ENCODE peak calls at places on chromosomes 16 and 17, in ten cellular contexts. T is IMR-90, U is esophagus squamous epithelium, H is tibial nerve, O is K562, X is NB4, E is adrenal gland, Q is heart left ventricle, G is testis, I is stomach. B is an unnamed sample.

GRCh38 chr16:48526058-48526957 is 83.7 kb downstream of the N4BP1 start:
- DNase-seq in E (no peak), T (no peak), U (no peak), Q (no peak), O (peak), H (no peak), I (peak), G (no peak), X (no peak), B (no peak)

GRCh38 chr16:75727221-75727620 is 931 bp upstream of the CPHXL start:
- DNase-seq in T (no peak), O (no peak), Q (no peak), G (no peak), E (no peak), U (no peak), I (no peak), H (no peak), X (no peak), B (no peak)

GRCh38 chr16:79607587-79607986 is 7.0 kb upstream of the MAF start:
- DNase-seq in O (no peak), G (no peak), T (peak), H (no peak), I (no peak), Q (no peak), U (no peak), E (no peak), X (no peak), B (no peak)

GRCh38 chr17:55561316-55561972 is 50.2 kb upstream of the SMIM36 start:
- DNase-seq in T (no peak), U (no peak), O (no peak), X (no peak), E (no peak), H (no peak), Q (no peak), I (no peak), G (no peak), B (no peak)

GRCh38 chr16:12340151-12340733 is 363.7 kb downstream of the SNX29 start:
- DNase-seq in I (peak), Q (no peak), U (no peak), X (no peak), O (peak), H (peak), T (peak), E (peak), G (peak), B (no peak)

GRCh38 chr17:70655179-70655578 is 485.8 kb downstream of the KCNJ2 start:
- DNase-seq in Q (no peak), G (no peak), I (no peak), U (no peak), T (no peak), X (no peak), E (no peak), H (no peak), O (no peak), B (no peak)

GRCh38 chr16:25089346-25089745 is 22.2 kb upstream of the LCMT1 start:
- DNase-seq in X (no peak), Q (no peak), O (no peak), I (no peak), T (no peak), U (no peak), G (no peak), E (no peak), H (no peak), B (no peak)

GRCh38 chr16:1367486-1368174 is 15.9 kb downstream of the GNPTG start:
- DNase-seq in T (no peak), U (no peak), Q (no peak), H (no peak), I (no peak), G (no peak), E (no peak), X (no peak), O (no peak), B (no peak)

GRCh38 chr16:67022531-67023214 is 6.3 kb upstream of the CBFB start:
- DNase-seq in G (peak), I (peak), O (no peak), E (peak), T (no peak), Q (no peak), U (no peak), H (no peak), X (no peak), B (no peak)

GRCh38 chr17:40548982-40549680 is 16.1 kb downstream of the CCR7 start:
- DNase-seq in I (peak), H (peak), T (peak), G (no peak), O (no peak), X (no peak), Q (no peak), U (no peak), E (peak), B (peak)

GRCh38 chr17:34781571-34782108 is 179.6 kb downstream of the CCT6B start:
- DNase-seq in X (no peak), Q (no peak), U (no peak), E (no peak), I (no peak), H (no peak), G (no peak), T (peak), O (no peak), B (no peak)

GRCh38 chr17:78862073-78863023 is 21.7 kb upstream of the USP36 start:
- DNase-seq in T (peak), Q (peak), O (peak), G (peak), U (no peak), E (peak), H (peak), X (peak), I (peak), B (peak)

GRCh38 chr16:635573-636205 is 416 bp downstream of the METTL26 start:
- DNase-seq in T (no peak), O (peak), E (no peak), G (no peak), U (no peak), I (no peak), Q (no peak), X (peak), H (no peak), B (no peak)

GRCh38 chr17:66255112-66255511 is 25.9 kb upstream of the APOH start:
- DNase-seq in I (no peak), T (peak), X (peak), G (peak), E (peak), U (no peak), O (peak), H (peak), Q (no peak), B (no peak)

GRCh38 chr16:53988136-53988535 is 284.2 kb downstream of the FTO start:
- DNase-seq in E (no peak), O (no peak), X (no peak), Q (no peak), U (no peak), G (no peak), H (no peak), I (no peak), T (no peak), B (no peak)

GRCh38 chr16:9258423-9259051 is 167.1 kb downstream of the HAPSTR1 start:
- DNase-seq in X (peak), H (no peak), I (no peak), T (peak), O (peak), E (peak), Q (peak), U (no peak), G (peak), B (no peak)

GRCh38 chr16:2157480-2158261 is 2.1 kb downstream of the TRAF7 start:
- DNase-seq in H (no peak), U (no peak), X (no peak), I (peak), G (no peak), E (no peak), O (no peak), Q (no peak), T (no peak), B (no peak)

GRCh38 chr17:38559025-38559879 is 46.5 kb downstream of the SRCIN1 start:
- DNase-seq in G (peak), O (peak), E (peak), I (peak), Q (peak), T (peak), U (peak), H (peak), X (peak), B (peak)
- TF ChIP-seq CTCF in G (no peak), O (peak), E (no peak), I (peak), Q (no peak), T (no peak), U (peak), H (peak), X (no peak), B (no peak)

DNA sequence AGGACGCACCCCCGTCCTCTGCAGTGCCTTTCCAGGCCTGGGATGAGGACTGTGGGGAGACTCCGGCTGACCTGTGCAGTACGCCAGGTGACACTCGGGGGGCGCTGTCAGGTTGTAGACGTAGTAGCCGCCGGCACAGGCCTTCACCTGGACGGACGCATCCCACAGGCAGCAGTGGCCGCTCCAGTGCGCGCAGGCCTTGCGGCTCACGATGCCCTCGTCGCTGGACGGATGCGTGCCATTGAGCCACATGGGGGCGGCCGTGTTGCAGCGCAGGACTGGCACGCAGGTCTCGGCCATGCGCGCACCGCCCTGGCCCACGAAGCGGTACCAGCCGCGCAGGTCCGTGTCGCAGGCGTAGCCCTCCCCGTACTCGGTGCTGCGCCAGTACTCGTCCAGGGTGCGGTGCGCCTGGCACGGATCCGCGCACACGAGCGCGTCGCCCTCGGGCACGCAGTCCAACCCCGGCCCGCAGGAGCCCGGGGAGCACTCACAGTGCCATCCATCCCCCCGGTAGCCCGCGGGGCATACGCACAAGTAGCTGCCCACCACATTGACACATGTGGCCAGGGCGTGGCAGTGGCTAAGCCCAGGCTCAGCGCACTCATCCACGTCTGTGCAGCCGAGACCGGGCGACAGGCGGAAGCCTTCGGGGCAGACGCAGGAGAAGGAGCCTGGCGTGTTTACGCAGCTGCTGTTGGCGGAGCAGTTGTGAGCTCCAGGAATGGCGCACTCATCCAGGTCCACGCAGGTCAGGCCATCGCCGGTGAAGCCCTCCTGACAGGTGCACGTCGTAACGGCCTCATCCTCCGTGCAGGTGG is 3.9 kb downstream of the UMOD start:
- DNase-seq in G (peak), E (no peak), T (no peak), H (no peak), Q (no peak), I (peak), O (no peak), U (no peak), X (no peak), B (no peak)
- H3K4me3 ChIP-seq in G (no peak), E (no peak), T (no peak), H (no peak), Q (no peak), I (peak), O (no peak), U (no peak), X (no peak), B (no peak)

DNA sequence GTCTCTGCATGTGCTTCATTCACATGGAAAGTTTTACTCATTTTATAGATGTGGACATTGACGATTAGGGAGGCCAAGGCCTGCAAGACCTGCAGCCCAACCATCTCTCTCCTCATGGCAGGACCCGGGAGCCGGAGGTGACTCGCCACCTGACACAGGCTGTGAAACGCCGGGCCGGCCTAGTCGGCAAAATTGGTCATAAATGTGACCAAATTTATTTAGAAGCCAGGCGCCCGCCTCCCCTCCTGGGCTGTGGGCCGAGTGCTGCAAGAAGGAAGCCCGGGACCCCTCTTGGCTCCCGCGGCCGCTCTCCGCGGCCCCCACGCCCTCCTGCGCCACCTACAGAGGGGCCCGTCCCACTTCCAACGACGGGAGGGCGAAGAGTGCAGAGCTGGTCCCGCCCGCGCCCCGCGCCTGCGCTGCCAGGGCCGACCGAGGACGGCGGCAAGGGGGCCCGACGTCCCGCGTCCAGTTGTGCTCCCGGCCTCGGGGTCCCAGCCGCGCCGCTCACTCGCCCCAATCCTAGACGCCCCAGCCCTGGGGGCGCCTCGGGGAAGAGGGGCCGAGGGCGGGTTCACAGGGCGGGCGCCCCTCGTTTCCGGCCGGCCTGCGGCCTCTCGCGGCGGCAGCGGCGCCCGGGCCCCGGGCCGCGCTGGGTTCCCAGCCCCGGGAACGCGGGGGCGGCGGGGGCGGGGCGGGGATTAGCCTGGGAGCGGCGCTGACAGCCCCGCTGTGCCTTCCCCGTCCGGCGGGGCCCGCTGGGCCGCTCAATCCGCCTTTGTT is 47.5 kb downstream of the WNT3 start:
- DNase-seq in Q (peak), U (no peak), O (peak), G (no peak), E (no peak), H (no peak), T (peak), I (peak), X (peak), B (no peak)
- TF ChIP-seq POLR2A in Q (peak), U (no peak), O (peak), G (no peak), E (no peak), H (no peak), T (peak), I (no peak), X (peak), B (no peak)

GRCh38 chr17:28743243-28744103 is at the start of gene TRAF4:
- DNase-seq in O (peak), T (peak), G (peak), U (no peak), E (peak), Q (peak), X (peak), I (peak), H (peak), B (peak)
- TF ChIP-seq CTCF in O (peak), T (peak), G (peak), U (peak), E (no peak), Q (no peak), X (no peak), I (peak), H (peak), B (no peak)

GRCh38 chr16:17572145-17572544 is 101.4 kb upstream of the XYLT1 start:
- DNase-seq in X (no peak), T (no peak), U (no peak), Q (no peak), G (no peak), H (no peak), E (no peak), I (no peak), O (no peak), B (no peak)
- H3K4me3 ChIP-seq in X (no peak), T (no peak), U (no peak), Q (no peak), G (no peak), H (no peak), E (no peak), I (no peak), O (no peak), B (no peak)

B was measured in lower leg skin.